ENCODE peak calls at places on chromosomes 16 and 17, in eight cellular contexts. One of them, this sample, is unnamed.

GRCh38 chr16:56347166-56347565 is 78.2 kb downstream of the AMFR start:
- DNase-seq in neuronal stem cell: no peak
- DNase-seq in HEK293T: no peak
- DNase-seq in CD4-positive, alpha-beta T cell: no peak
- DNase-seq in fibroblast of mammary gland: no peak
- DNase-seq in gastrocnemius medialis: no peak
- DNase-seq in tibial artery: no peak
- DNase-seq in fibroblast of lung: no peak
- DNase-seq in this sample: no peak

GRCh38 chr17:28547623-28548416 is 4.6 kb downstream of the UNC119 start:
- DNase-seq in neuronal stem cell: peak; percentile 65
- DNase-seq in HEK293T: peak; percentile 71
- DNase-seq in CD4-positive, alpha-beta T cell: peak; percentile 63
- DNase-seq in fibroblast of mammary gland: peak; percentile 69
- DNase-seq in gastrocnemius medialis: no peak
- DNase-seq in tibial artery: peak; percentile 78
- DNase-seq in fibroblast of lung: peak; percentile 69
- DNase-seq in this sample: peak; percentile 89

GRCh38 chr17:44901323-44901965 is 2.2 kb upstream of the EFTUD2 start:
- DNase-seq in neuronal stem cell: no peak
- DNase-seq in HEK293T: no peak
- DNase-seq in CD4-positive, alpha-beta T cell: no peak
- DNase-seq in fibroblast of mammary gland: peak; percentile 80
- DNase-seq in gastrocnemius medialis: no peak
- DNase-seq in tibial artery: peak; percentile 7
- DNase-seq in fibroblast of lung: peak; percentile 68
- DNase-seq in this sample: no peak

GRCh38 chr17:75854111-75854748 is 905 bp downstream of the WBP2 start:
- DNase-seq in neuronal stem cell: no peak
- DNase-seq in HEK293T: no peak
- DNase-seq in CD4-positive, alpha-beta T cell: no peak
- DNase-seq in fibroblast of mammary gland: peak; percentile 73
- DNase-seq in gastrocnemius medialis: peak; percentile 79
- DNase-seq in tibial artery: peak; percentile 84
- DNase-seq in fibroblast of lung: peak; percentile 53
- DNase-seq in this sample: no peak

GRCh38 chr16:59558679-59559078 is 824.6 kb upstream of the GOT2 start:
- DNase-seq in neuronal stem cell: no peak
- DNase-seq in HEK293T: no peak
- DNase-seq in CD4-positive, alpha-beta T cell: no peak
- DNase-seq in fibroblast of mammary gland: no peak
- DNase-seq in gastrocnemius medialis: no peak
- DNase-seq in tibial artery: no peak
- DNase-seq in fibroblast of lung: no peak
- DNase-seq in this sample: no peak

GRCh38 chr16:73955255-73955654 is 341.4 kb upstream of the PSMD7 start:
- DNase-seq in neuronal stem cell: no peak
- DNase-seq in HEK293T: no peak
- DNase-seq in CD4-positive, alpha-beta T cell: no peak
- DNase-seq in fibroblast of mammary gland: no peak
- DNase-seq in gastrocnemius medialis: no peak
- DNase-seq in tibial artery: no peak
- DNase-seq in fibroblast of lung: no peak
- DNase-seq in this sample: no peak

GRCh38 chr16:68377667-68378420 is 67.0 kb downstream of the PRMT7 start:
- DNase-seq in neuronal stem cell: no peak
- DNase-seq in HEK293T: no peak
- DNase-seq in CD4-positive, alpha-beta T cell: no peak
- DNase-seq in fibroblast of mammary gland: no peak
- DNase-seq in gastrocnemius medialis: no peak
- DNase-seq in tibial artery: no peak
- DNase-seq in fibroblast of lung: no peak
- DNase-seq in this sample: no peak

GRCh38 chr16:22077700-22078313 is 14.5 kb upstream of the VWA3A start:
- DNase-seq in neuronal stem cell: peak; percentile 54
- DNase-seq in HEK293T: peak; percentile 66
- DNase-seq in CD4-positive, alpha-beta T cell: peak; percentile 71
- DNase-seq in fibroblast of mammary gland: peak; percentile 67
- DNase-seq in gastrocnemius medialis: no peak
- DNase-seq in tibial artery: peak; percentile 69
- DNase-seq in fibroblast of lung: peak; percentile 74
- DNase-seq in this sample: peak; percentile 83

GRCh38 chr16:12470311-12471229 is 333.1 kb downstream of the CPPED1 start:
- DNase-seq in neuronal stem cell: no peak
- DNase-seq in HEK293T: no peak
- DNase-seq in CD4-positive, alpha-beta T cell: no peak
- DNase-seq in fibroblast of mammary gland: peak; percentile 39
- DNase-seq in gastrocnemius medialis: no peak
- DNase-seq in tibial artery: peak; percentile 75
- DNase-seq in fibroblast of lung: peak; percentile 43
- DNase-seq in this sample: no peak

GRCh38 chr17:68089881-68090280 is 54.3 kb downstream of the KPNA2 start:
- DNase-seq in neuronal stem cell: no peak
- DNase-seq in HEK293T: no peak
- DNase-seq in CD4-positive, alpha-beta T cell: no peak
- DNase-seq in fibroblast of mammary gland: peak; percentile 13
- DNase-seq in gastrocnemius medialis: no peak
- DNase-seq in tibial artery: no peak
- DNase-seq in fibroblast of lung: no peak
- DNase-seq in this sample: no peak

GRCh38 chr17:6413073-6413472 is 21.8 kb downstream of the AIPL1 start:
- DNase-seq in neuronal stem cell: no peak
- DNase-seq in HEK293T: peak; percentile 50
- DNase-seq in CD4-positive, alpha-beta T cell: no peak
- DNase-seq in fibroblast of mammary gland: peak; percentile 47
- DNase-seq in gastrocnemius medialis: no peak
- DNase-seq in tibial artery: no peak
- DNase-seq in fibroblast of lung: peak; percentile 65
- DNase-seq in this sample: peak; percentile 34

GRCh38 chr17:75853410-75853809 is 1.7 kb downstream of the WBP2 start:
- DNase-seq in neuronal stem cell: no peak
- DNase-seq in HEK293T: no peak
- DNase-seq in CD4-positive, alpha-beta T cell: no peak
- DNase-seq in fibroblast of mammary gland: peak; percentile 63
- DNase-seq in gastrocnemius medialis: peak; percentile 73
- DNase-seq in tibial artery: no peak
- DNase-seq in fibroblast of lung: no peak
- DNase-seq in this sample: no peak

GRCh38 chr17:62064029-62064790 is 868 bp downstream of the MED13 start:
- DNase-seq in neuronal stem cell: no peak
- DNase-seq in HEK293T: no peak
- DNase-seq in CD4-positive, alpha-beta T cell: no peak
- DNase-seq in fibroblast of mammary gland: peak; percentile 39
- DNase-seq in gastrocnemius medialis: no peak
- DNase-seq in tibial artery: no peak
- DNase-seq in fibroblast of lung: peak; percentile 27
- DNase-seq in this sample: no peak

GRCh38 chr17:41957869-41958231 is 8.7 kb upstream of the CNP start:
- DNase-seq in neuronal stem cell: no peak
- DNase-seq in HEK293T: no peak
- DNase-seq in CD4-positive, alpha-beta T cell: no peak
- DNase-seq in fibroblast of mammary gland: no peak
- DNase-seq in gastrocnemius medialis: no peak
- DNase-seq in tibial artery: no peak
- DNase-seq in fibroblast of lung: no peak
- DNase-seq in this sample: no peak